ENCODE peak calls at places on chromosomes 2 and 18, in seven cellular contexts. O is stomach, T is GM12891, X is HCT116, M is HepG2, E is K562, W is transverse colon. D is an unnamed sample.

GRCh38 chr2:17538844-17539554 is 1.5 kb upstream of the VSNL1 start:
- DNase-seq in E (peak), X (peak), O (peak), T (peak), W (peak), M (peak), D (peak)

GRCh38 chr2:156322103-156322671 is 10.3 kb downstream of the NR4A2 start:
- DNase-seq in E (no peak), O (no peak), W (no peak), X (no peak), M (no peak), T (no peak), D (no peak)

GRCh38 chr2:234288974-234289455 is 207.9 kb downstream of the ARL4C start:
- DNase-seq in X (peak), W (peak), T (no peak), M (peak), O (peak), E (peak), D (peak)

GRCh38 chr2:122031544-122032263 is 276.3 kb downstream of the TSN start:
- DNase-seq in M (no peak), W (no peak), T (no peak), X (no peak), O (no peak), E (no peak), D (no peak)

GRCh38 chr2:151841025-151841424 is 12.8 kb upstream of the ARL5A start:
- DNase-seq in T (no peak), M (no peak), O (no peak), W (no peak), E (no peak), X (no peak), D (no peak)

GRCh38 chr2:20457027-20457426 is 10.2 kb downstream of the RHOB start:
- DNase-seq in W (no peak), M (no peak), O (peak), T (no peak), E (no peak), X (no peak), D (no peak)

GRCh38 chr2:144217853-144218633 is 301.9 kb downstream of the ZEB2 start:
- DNase-seq in X (no peak), O (no peak), W (no peak), M (no peak), T (no peak), E (no peak), D (no peak)

GRCh38 chr18:55906533-55906932 is 318.5 kb upstream of the TCF4 start:
- DNase-seq in W (no peak), M (no peak), X (no peak), O (no peak), E (no peak), T (no peak), D (no peak)

DNA sequence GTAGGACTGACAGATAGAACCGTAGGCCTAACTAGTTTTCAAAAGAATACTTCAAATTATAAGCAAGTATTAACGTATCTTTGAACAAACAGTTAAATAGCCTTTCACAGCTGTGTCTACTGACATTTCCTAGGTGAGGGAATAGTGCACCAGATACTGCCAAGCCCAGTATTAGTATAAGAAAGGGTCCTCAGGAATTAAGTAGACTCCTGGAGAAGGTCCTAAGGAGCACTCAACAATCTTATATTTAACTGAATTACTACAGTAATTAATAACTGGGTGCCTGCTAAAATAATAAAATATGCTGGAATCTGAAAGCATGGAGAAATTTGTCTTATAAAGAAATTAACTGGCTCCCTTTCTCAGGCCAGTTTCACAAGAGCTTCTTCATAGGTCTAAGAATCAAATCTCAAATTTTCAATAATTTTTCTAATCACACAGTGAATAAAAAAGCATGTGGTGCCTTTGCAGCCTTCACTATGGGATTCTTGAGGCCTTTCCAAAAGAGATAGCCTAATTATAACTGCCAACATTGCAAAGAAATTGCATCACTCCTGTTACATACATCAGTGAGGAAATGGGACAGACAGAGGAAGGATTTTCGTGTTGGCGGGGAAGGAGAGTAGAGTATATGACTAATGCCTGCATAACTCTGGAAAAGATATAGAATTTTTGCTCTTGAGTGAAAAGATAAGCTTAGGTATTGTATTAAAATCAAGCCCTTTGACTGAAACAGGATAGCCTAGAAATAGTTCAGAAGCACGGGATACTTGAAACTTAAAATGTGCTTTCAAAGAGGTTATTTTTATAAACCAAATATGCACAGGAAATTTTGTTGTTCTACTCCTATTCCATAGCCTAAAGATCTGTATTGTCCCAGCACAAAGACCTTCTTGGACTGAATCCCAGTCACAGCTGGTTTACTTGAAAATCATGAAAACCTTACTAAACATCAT is 228.6 kb upstream of the STK17B start:
- DNase-seq in M (no peak), T (no peak), W (no peak), X (peak), O (no peak), E (no peak), D (no peak)
- TF ChIP-seq POLR2A in M (no peak), T (no peak), W (no peak), X (no peak), O (no peak), E (no peak), D (no peak)

DNA sequence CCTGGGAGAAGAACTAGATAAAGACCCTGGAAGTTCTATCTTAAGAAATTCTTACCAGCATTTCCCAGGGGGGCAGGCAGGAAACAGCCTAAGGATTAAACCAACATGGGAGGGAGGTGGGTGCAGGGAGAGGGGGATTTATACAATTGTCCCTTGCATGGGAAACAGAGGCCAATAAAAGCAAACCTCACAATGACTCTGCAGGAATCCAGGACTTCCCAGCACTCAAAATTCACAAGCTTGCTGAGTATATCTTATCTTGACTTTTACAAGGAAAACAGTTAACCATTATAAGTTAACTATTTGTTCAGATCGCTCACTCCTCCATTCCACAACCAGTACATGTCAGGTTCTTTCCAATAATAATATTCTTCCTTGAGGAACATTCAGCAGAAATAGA is 241.3 kb downstream of the MREG start:
- DNase-seq in W (no peak), X (no peak), T (no peak), M (peak), E (no peak), O (no peak), D (no peak)
- TF ChIP-seq POLR2AphosphoS5 in W (no peak), X (no peak), T (no peak), M (no peak), E (no peak), O (no peak), D (no peak)

GRCh38 chr18:64287926-64288325 is 139.0 kb upstream of the LINC00305 start:
- DNase-seq in E (no peak), M (no peak), X (no peak), T (no peak), O (no peak), W (no peak), D (no peak)

GRCh38 chr18:64288446-64288845 is 139.6 kb upstream of the LINC00305 start:
- DNase-seq in M (no peak), X (no peak), E (no peak), O (no peak), W (no peak), T (no peak), D (no peak)

GRCh38 chr18:64283059-64283458 is 134.2 kb upstream of the LINC00305 start:
- DNase-seq in W (no peak), T (no peak), X (no peak), O (no peak), M (no peak), E (no peak), D (no peak)
- TF ChIP-seq POLR2A in W (no peak), T (no peak), X (no peak), O (no peak), M (no peak), E (no peak), D (no peak)

GRCh38 chr2:49914281-49914680 is 760.0 kb upstream of the FSHR start:
- DNase-seq in X (no peak), E (no peak), M (no peak), W (no peak), O (no peak), T (no peak), D (peak)
- TF ChIP-seq POLR2AphosphoS5 in X (no peak), E (no peak), M (no peak), W (no peak), O (no peak), T (no peak), D (peak)

GRCh38 chr18:73827801-73828200 is 319.8 kb downstream of the FBXO15 start:
- DNase-seq in W (no peak), O (no peak), M (no peak), T (no peak), X (no peak), E (no peak), D (no peak)
- TF ChIP-seq POLR2A in W (no peak), O (no peak), M (no peak), T (no peak), X (no peak), E (no peak), D (no peak)

GRCh38 chr2:154490540-154490939 is 208.0 kb upstream of the KCNJ3 start:
- DNase-seq in O (no peak), W (no peak), T (no peak), X (no peak), M (no peak), E (no peak), D (no peak)

GRCh38 chr2:154497019-154497418 is 201.5 kb upstream of the KCNJ3 start:
- DNase-seq in W (no peak), T (no peak), O (no peak), E (no peak), M (no peak), X (no peak), D (no peak)

GRCh38 chr2:154495455-154495868 is 203.0 kb upstream of the KCNJ3 start:
- DNase-seq in M (peak), W (no peak), T (no peak), E (no peak), O (no peak), X (no peak), D (no peak)
- TF ChIP-seq POLR2AphosphoS5 in M (no peak), W (no peak), T (no peak), E (no peak), O (no peak), X (no peak), D (no peak)

GRCh38 chr2:189580662-189581353 is at the start of gene SLC40A1:
- DNase-seq in W (peak), O (peak), T (peak), M (peak), X (no peak), E (peak), D (peak)
- TF ChIP-seq POLR2A in W (peak), O (no peak), T (no peak), M (peak), X (no peak), E (peak), D (peak)

D was measured in breast epithelium.